ENCODE peak calls at places on chromosomes 6 and 20, in nine cellular contexts. M, N, P, D, C, L, O, K and E are unnamed samples.

GRCh38 chr6:324116-324728 is 31.9 kb downstream of the DUSP22 start:
- DNase-seq in M (no peak), N (no peak), P (no peak), D (no peak), C (no peak), L (no peak), O (no peak), K (no peak), E (no peak)

GRCh38 chr6:163249651-163250101 is 164.8 kb upstream of the QKI start:
- DNase-seq in M (no peak), N (peak), P (no peak), D (no peak), C (no peak), L (no peak), O (no peak), K (no peak), E (peak)

GRCh38 chr20:11204926-11205768 is 531.3 kb upstream of the JAG1 start:
- DNase-seq in M (peak), N (peak), P (peak), D (no peak), C (peak), L (no peak), O (peak), K (peak), E (no peak)

GRCh38 chr6:15352884-15353283 is 107.0 kb downstream of the JARID2 start:
- DNase-seq in M (no peak), N (no peak), P (no peak), D (no peak), C (no peak), L (no peak), O (no peak), K (no peak), E (no peak)

GRCh38 chr6:103027532-103027931 is 1634.0 kb downstream of the GRIK2 start:
- DNase-seq in M (no peak), N (no peak), P (no peak), D (no peak), C (no peak), L (no peak), O (peak), K (no peak), E (no peak)

GRCh38 chr6:94045473-94045872 is 626.1 kb upstream of the EPHA7 start:
- DNase-seq in M (no peak), N (no peak), P (no peak), D (no peak), C (peak), L (no peak), O (peak), K (peak), E (no peak)

GRCh38 chr6:25010917-25011625 is 75.3 kb upstream of the RIPOR2 start:
- DNase-seq in M (no peak), N (no peak), P (no peak), D (no peak), C (no peak), L (no peak), O (no peak), K (no peak), E (no peak)

GRCh38 chr6:89145461-89145961 is 344 bp upstream of the PM20D2 start:
- DNase-seq in M (no peak), N (no peak), P (no peak), D (no peak), C (no peak), L (no peak), O (peak), K (peak), E (no peak)

GRCh38 chr6:56091159-56091869 is 156.1 kb downstream of the COL21A1 start:
- DNase-seq in M (no peak), N (peak), P (no peak), D (no peak), C (no peak), L (no peak), O (no peak), K (no peak), E (no peak)

GRCh38 chr20:64166712-64167615 is 2.7 kb downstream of the MYT1 start:
- DNase-seq in M (no peak), N (no peak), P (no peak), D (no peak), C (peak), L (no peak), O (peak), K (peak), E (no peak)

GRCh38 chr6:111631018-111631417 is 25.3 kb upstream of the TRAF3IP2 start:
- DNase-seq in M (no peak), N (no peak), P (no peak), D (no peak), C (no peak), L (no peak), O (no peak), K (no peak), E (no peak)

GRCh38 chr6:68709882-68710281 is 74.8 kb downstream of the ADGRB3 start:
- DNase-seq in M (no peak), N (no peak), P (no peak), D (no peak), C (no peak), L (no peak), O (no peak), K (no peak), E (no peak)

GRCh38 chr6:125377621-125378020 is 75.9 kb upstream of the HDDC2 start:
- DNase-seq in M (no peak), N (peak), P (no peak), D (no peak), C (no peak), L (no peak), O (peak), K (no peak), E (no peak)

GRCh38 chr6:157869673-157870302 is 46.7 kb downstream of the SNX9 start:
- DNase-seq in M (no peak), N (no peak), P (no peak), D (no peak), C (no peak), L (no peak), O (no peak), K (no peak), E (no peak)

GRCh38 chr6:1199981-1200637 is 111.8 kb upstream of the FOXQ1 start:
- DNase-seq in M (no peak), N (no peak), P (no peak), D (no peak), C (no peak), L (no peak), O (no peak), K (no peak), E (no peak)

GRCh38 chr6:142530566-142530965 is 228.8 kb downstream of the ADGRG6 start:
- DNase-seq in M (no peak), N (no peak), P (no peak), D (no peak), C (no peak), L (no peak), O (no peak), K (no peak), E (no peak)

GRCh38 chr20:50709574-50709973 is 18.2 kb upstream of the RIPOR3 start:
- DNase-seq in M (no peak), N (no peak), P (no peak), D (no peak), C (no peak), L (no peak), O (no peak), K (no peak), E (no peak)

GRCh38 chr6:159044899-159045727 is at the start of gene TAGAP:
- DNase-seq in M (peak), N (no peak), P (no peak), D (peak), C (no peak), L (peak), O (no peak), K (peak), E (no peak)